ENCODE peak calls at places on chromosomes 7 and 10, in four cellular contexts. Q is fibroblast of mammary gland, B is lower lobe of right lung, L is iris pigment epithelial cell. I is an unnamed sample.
A peak's percentile ranks its signal among the peaks of the same experiment; 100 is the strongest.

GRCh38 chr10:118841881-118842605 is 87.3 kb upstream of the CACUL1 start:
- DNase-seq in Q (no peak), L (no peak), B (no peak), I (no peak)

GRCh38 chr7:360454-361100 is 70.6 kb downstream of the FOXL3 start:
- DNase-seq in Q (no peak), L (no peak), B (peak; percentile 35), I (no peak)

GRCh38 chr10:3248526-3249255 is 76.1 kb upstream of the PITRM1 start:
- DNase-seq in Q (peak; percentile 95), B (no peak), L (peak; percentile 93), I (peak; percentile 95)

GRCh38 chr10:13560597-13560996 is 26.2 kb upstream of the PRPF18 start:
- DNase-seq in L (peak; percentile 34), Q (peak; percentile 62), B (no peak), I (no peak)

GRCh38 chr7:90401989-90402388 is 1.3 kb upstream of the CLDN12 start:
- DNase-seq in L (peak; percentile 31), Q (peak; percentile 62), B (no peak), I (no peak)

GRCh38 chr10:52129410-52130178 is 184.5 kb upstream of the DKK1 start:
- DNase-seq in L (no peak), Q (no peak), B (no peak), I (no peak)

GRCh38 chr10:18293536-18294510 is 153.6 kb downstream of the CACNB2 start:
- DNase-seq in L (no peak), Q (no peak), B (no peak), I (no peak)

GRCh38 chr7:143410523-143411004 is 1.9 kb upstream of the EPHA1 start:
- DNase-seq in L (no peak), B (no peak), Q (peak; percentile 81), I (no peak)

GRCh38 chr7:159246702-159247480 is 102.2 kb upstream of the VIPR2 start:
- DNase-seq in B (no peak), Q (no peak), L (no peak), I (no peak)

GRCh38 chr7:5711419-5711818 is 70.0 kb downstream of the RNF216 start:
- DNase-seq in L (no peak), B (no peak), Q (no peak), I (peak; percentile 57)

GRCh38 chr10:104104418-104104817 is 17.6 kb upstream of the SFR1 start:
- DNase-seq in Q (no peak), B (no peak), L (no peak), I (no peak)

GRCh38 chr10:44261296-44261695 is 123.6 kb downstream of the CXCL12 start:
- DNase-seq in B (no peak), L (no peak), Q (peak; percentile 67), I (no peak)

I was measured in bronchial epithelial cell.